ENCODE peak calls at places on chromosome 10, in six cellular contexts. E, F, P, W, X and H are unnamed samples.

GRCh38 chr10:43074827-43075611 is 1.9 kb upstream of the RET start:
- DNase-seq in E (no peak), F (no peak), P (no peak), W (no peak), X (no peak), H (no peak)

GRCh38 chr10:47039558-47039905 is 128.3 kb downstream of the PTPN20 start:
- DNase-seq in E (no peak), F (no peak), P (no peak), W (no peak), X (no peak), H (no peak)

GRCh38 chr10:111211756-111212155 is 134.9 kb downstream of the ADRA2A start:
- DNase-seq in E (no peak), F (no peak), P (no peak), W (no peak), X (no peak), H (no peak)

GRCh38 chr10:116444527-116445142 is 17.0 kb downstream of the PNLIPRP3 start:
- DNase-seq in E (no peak), F (no peak), P (peak; percentile 3), W (peak; percentile 52), X (peak; percentile 23), H (no peak)

GRCh38 chr10:48358162-48358561 is 51.7 kb downstream of the MAPK8 start:
- DNase-seq in E (no peak), F (no peak), P (no peak), W (no peak), X (no peak), H (no peak)

GRCh38 chr10:21432266-21432665 is 93.2 kb downstream of the SKIDA1 start:
- DNase-seq in E (no peak), F (no peak), P (no peak), W (no peak), X (no peak), H (no peak)

GRCh38 chr10:69262249-69262864 is 15.9 kb upstream of the HK1 start:
- DNase-seq in E (no peak), F (no peak), P (no peak), W (no peak), X (no peak), H (no peak)

GRCh38 chr10:4395731-4396130 is 430.3 kb upstream of the AKR1E2 start:
- DNase-seq in E (no peak), F (no peak), P (no peak), W (no peak), X (no peak), H (no peak)

GRCh38 chr10:5314866-5315265 is 49.9 kb upstream of the UCN3 start:
- DNase-seq in E (no peak), F (no peak), P (no peak), W (no peak), X (no peak), H (no peak)

GRCh38 chr10:97850446-97850845 is 803 bp downstream of the GOLGA7B start:
- DNase-seq in E (no peak), F (no peak), P (no peak), W (no peak), X (no peak), H (no peak)

GRCh38 chr10:58189269-58189668 is 78.4 kb downstream of the IPMK start:
- DNase-seq in E (no peak), F (peak; percentile 26), P (no peak), W (no peak), X (no peak), H (no peak)

DNA sequence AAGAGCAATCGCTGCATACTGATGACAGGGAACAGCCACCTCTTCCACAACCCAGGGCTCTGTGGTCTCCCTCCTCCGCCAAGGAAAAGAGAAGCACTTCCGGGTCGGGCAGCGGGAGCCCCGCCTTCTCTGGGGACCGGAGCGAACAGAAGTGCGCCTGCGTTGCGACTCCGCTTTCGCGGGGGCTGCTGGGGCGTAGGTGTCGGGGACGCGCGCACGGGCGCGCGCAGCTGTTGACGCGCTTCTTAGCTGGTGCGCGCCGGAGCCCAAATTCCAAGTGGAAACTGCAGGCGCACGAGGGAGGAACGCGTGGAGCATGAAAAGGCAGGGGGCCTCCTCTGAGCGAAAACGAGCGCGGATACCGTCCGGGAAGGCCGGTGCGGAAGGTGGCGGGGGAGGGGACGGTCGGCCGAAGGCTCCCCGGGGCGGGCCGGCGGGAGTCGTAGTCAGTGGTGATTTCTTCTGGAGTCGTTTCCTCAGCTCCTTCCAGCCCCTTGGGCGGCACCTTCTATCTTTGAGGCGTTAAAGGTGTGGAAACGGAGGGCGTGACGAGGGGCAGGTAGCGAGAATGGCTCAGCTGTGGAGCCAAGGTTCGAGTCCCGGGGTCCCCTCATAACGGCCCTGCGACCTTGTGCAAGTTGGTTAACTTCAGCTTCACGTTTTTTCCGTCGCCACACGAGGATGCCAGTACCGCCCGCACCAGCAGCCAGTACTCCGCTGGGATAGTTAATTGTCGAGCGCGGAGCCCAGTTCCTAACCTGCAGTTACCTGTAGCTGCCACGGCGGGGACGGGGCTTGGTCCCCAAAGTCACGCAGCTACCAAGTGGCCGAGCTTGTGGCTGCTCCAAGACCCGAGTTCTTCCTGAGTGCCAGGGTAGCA is at the start of the genes COX15 and CUTC:
- DNase-seq in E (peak; percentile 97), F (peak; percentile 96), P (peak; percentile 82), W (peak; percentile 97), X (peak; percentile 94), H (peak; percentile 97)
- TF ChIP-seq POLR2A in E (peak; percentile 83), F (peak; percentile 88), P (peak; percentile 94), W (peak; percentile 95), X (peak; percentile 88), H (peak; percentile 4)

GRCh38 chr10:102814456-102814871 is 22.7 kb downstream of the CYP17A1 start:
- DNase-seq in E (no peak), F (no peak), P (no peak), W (no peak), X (peak; percentile 76), H (no peak)

GRCh38 chr10:102817175-102817574 is 20.0 kb downstream of the CYP17A1 start:
- DNase-seq in E (no peak), F (no peak), P (no peak), W (no peak), X (no peak), H (no peak)

GRCh38 chr10:102814873-102815661 is 22.1 kb downstream of the CYP17A1 start:
- DNase-seq in E (peak; percentile 82), F (peak; percentile 52), P (no peak), W (no peak), X (peak; percentile 90), H (no peak)

GRCh38 chr10:102813734-102814455 is 23.3 kb downstream of the CYP17A1 start:
- DNase-seq in E (no peak), F (no peak), P (no peak), W (no peak), X (peak; percentile 58), H (no peak)

DNA sequence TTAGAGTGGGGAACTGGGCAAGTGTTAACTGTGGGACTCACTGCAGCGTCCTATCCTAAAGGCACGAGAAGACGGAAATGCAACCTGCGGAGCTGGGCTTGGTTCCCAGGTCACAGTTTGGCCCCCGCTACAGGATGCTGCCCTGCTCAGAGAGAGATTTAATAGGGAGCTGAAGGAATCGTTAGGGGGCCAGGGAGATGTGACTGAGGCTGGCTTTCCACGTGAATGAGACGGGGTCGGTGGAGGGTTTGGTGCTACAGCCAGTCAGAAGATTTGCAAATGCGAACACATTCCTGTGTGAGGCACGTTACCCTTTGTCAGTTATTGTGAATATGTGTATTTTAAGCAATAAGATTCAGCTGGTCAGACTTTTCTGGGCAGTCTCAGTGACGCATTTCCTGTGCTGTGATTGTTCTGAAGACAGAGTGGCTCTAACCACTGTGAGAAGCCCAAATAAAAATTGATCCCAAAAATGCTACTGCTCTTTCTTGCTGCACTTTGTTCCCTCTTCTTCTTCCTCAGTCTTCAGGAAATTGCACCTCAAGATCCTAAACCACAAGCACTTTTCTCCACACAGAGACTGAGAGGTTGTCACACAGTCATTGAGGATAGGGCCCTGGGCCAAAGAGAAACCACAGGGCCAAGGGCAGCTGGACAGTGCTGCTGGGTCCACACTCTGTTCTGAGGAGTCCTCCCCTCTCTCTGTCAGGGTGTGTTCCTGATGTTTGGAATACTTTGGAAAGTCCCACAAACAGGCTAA is 21.2 kb downstream of the CYP17A1 start:
- DNase-seq in E (peak; percentile 80), F (no peak), P (no peak), W (no peak), X (no peak), H (peak; percentile 94)
- TF ChIP-seq POLR2AphosphoS5 in E (peak; percentile 23), F (no peak), P (no peak), W (no peak), X (no peak), H (peak; percentile 68)

DNA sequence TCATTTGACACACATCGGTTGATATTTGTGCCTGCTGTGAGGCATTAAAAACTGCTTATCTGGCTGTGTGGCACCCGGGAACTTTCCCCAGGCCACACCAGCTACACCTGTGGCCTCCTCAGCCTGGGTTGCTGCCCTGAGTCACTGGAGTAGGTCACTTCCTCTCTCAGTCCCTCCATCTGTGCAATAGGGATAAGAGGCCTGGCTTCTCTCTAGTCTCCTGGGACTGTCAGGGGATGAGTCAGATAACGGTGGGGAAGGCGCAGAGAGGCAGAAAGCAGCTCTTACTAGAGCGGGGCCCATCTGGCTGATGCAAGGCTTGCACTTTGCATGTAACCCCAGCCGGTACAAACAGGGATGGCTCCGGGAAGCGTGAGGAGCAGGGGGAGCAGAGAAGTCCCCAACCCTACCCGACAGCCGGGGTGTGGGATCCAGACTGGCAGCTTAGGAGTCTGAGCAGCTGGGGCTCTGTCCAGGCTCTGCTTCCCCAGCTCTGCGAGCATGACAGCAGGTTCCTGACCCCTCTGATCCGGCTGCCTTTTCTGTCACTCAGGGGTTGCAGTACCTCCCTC is 34.0 kb downstream of the DNAJB12 start:
- DNase-seq in E (peak; percentile 86), F (no peak), P (peak; percentile 95), W (peak; percentile 95), X (peak; percentile 93), H (no peak)
- TF ChIP-seq POLR2A in E (peak; percentile 74), F (peak; percentile 26), P (peak; percentile 88), W (no peak), X (no peak), H (no peak)

GRCh38 chr10:60414111-60414510 is 24.4 kb upstream of the ANK3 start:
- DNase-seq in E (no peak), F (no peak), P (no peak), W (no peak), X (no peak), H (no peak)

GRCh38 chr10:60417898-60418297 is 28.2 kb upstream of the ANK3 start:
- DNase-seq in E (no peak), F (no peak), P (no peak), W (no peak), X (no peak), H (no peak)

GRCh38 chr10:60414877-60415585 is 25.4 kb upstream of the ANK3 start:
- DNase-seq in E (no peak), F (no peak), P (no peak), W (no peak), X (no peak), H (no peak)

GRCh38 chr10:60419249-60419648 is 29.6 kb upstream of the ANK3 start:
- DNase-seq in E (no peak), F (no peak), P (no peak), W (no peak), X (no peak), H (no peak)

GRCh38 chr10:60417024-60417423 is 27.3 kb upstream of the ANK3 start:
- DNase-seq in E (no peak), F (no peak), P (no peak), W (no peak), X (no peak), H (no peak)
- TF ChIP-seq POLR2AphosphoS5 in E (no peak), F (no peak), P (no peak), W (no peak), X (no peak), H (no peak)